ENCODE peak calls at places on chromosome 9, in ten cellular contexts. V, Q, N, K, M, F, B, G, J and W are unnamed samples.

GRCh38 chr9:127393680-127394079 is 3.3 kb upstream of the SLC2A8 start:
- DNase-seq in V (no peak), Q (no peak), N (no peak), K (no peak), M (no peak), F (no peak), B (no peak), G (no peak), J (no peak), W (no peak)

GRCh38 chr9:81083062-81083461 is 606.3 kb downstream of the TLE1 start:
- DNase-seq in V (no peak), Q (no peak), N (no peak), K (no peak), M (no peak), F (no peak), B (no peak), G (no peak), J (peak; percentile 72), W (no peak)

GRCh38 chr9:106737516-106737915 is 125.5 kb upstream of the ZNF462 start:
- DNase-seq in V (no peak), Q (no peak), N (no peak), K (no peak), M (no peak), F (no peak), B (no peak), G (no peak), J (no peak), W (no peak)

GRCh38 chr9:69317894-69318293 is 7.1 kb upstream of the ENTREP1 start:
- DNase-seq in V (no peak), Q (no peak), N (no peak), K (no peak), M (no peak), F (no peak), B (no peak), G (no peak), J (no peak), W (no peak)

GRCh38 chr9:38371495-38371894 is 21.0 kb upstream of the ALDH1B1 start:
- DNase-seq in V (peak; percentile 64), Q (no peak), N (peak; percentile 21), K (no peak), M (no peak), F (no peak), B (peak; percentile 33), G (no peak), J (peak; percentile 61), W (no peak)

GRCh38 chr9:91894023-91894422 is 56.0 kb downstream of the ROR2 start:
- DNase-seq in V (no peak), Q (no peak), N (no peak), K (no peak), M (no peak), F (no peak), B (no peak), G (no peak), J (no peak), W (no peak)

GRCh38 chr9:2016411-2017208 is 1.5 kb downstream of the SMARCA2 start:
- DNase-seq in V (peak; percentile 82), Q (peak; percentile 77), N (peak; percentile 73), K (peak; percentile 88), M (peak; percentile 89), F (peak; percentile 87), B (peak; percentile 18), G (peak; percentile 76), J (peak; percentile 87), W (peak; percentile 83)

GRCh38 chr9:69818946-69819345 is 1.7 kb upstream of the CFAP95 start:
- DNase-seq in V (no peak), Q (no peak), N (no peak), K (no peak), M (no peak), F (no peak), B (no peak), G (no peak), J (no peak), W (no peak)

GRCh38 chr9:109859447-109859846 is 79.4 kb downstream of the PALM2AKAP2 start:
- DNase-seq in V (no peak), Q (no peak), N (no peak), K (no peak), M (no peak), F (no peak), B (no peak), G (no peak), J (no peak), W (no peak)

GRCh38 chr9:109861499-109861898 is 81.5 kb downstream of the PALM2AKAP2 start:
- DNase-seq in V (no peak), Q (no peak), N (no peak), K (no peak), M (no peak), F (no peak), B (no peak), G (no peak), J (no peak), W (no peak)

GRCh38 chr9:109855540-109855939 is 75.5 kb downstream of the PALM2AKAP2 start:
- DNase-seq in V (no peak), Q (no peak), N (no peak), K (no peak), M (no peak), F (no peak), B (no peak), G (no peak), J (no peak), W (no peak)

GRCh38 chr9:109856785-109857184 is 76.8 kb downstream of the PALM2AKAP2 start:
- DNase-seq in V (no peak), Q (peak; percentile 59), N (no peak), K (no peak), M (no peak), F (no peak), B (peak; percentile 8), G (no peak), J (peak; percentile 55), W (peak; percentile 84)

GRCh38 chr9:109857337-109857736 is 77.3 kb downstream of the PALM2AKAP2 start:
- DNase-seq in V (no peak), Q (no peak), N (no peak), K (no peak), M (no peak), F (no peak), B (no peak), G (no peak), J (no peak), W (no peak)
- H3K4me1 ChIP-seq in V (no peaks in the 10 kb centered on the region), Q (peaks cover 6% of the 10 kb centered on the region), N (no peaks in the 10 kb centered on the region), K (no peaks in the 10 kb centered on the region), M (no peaks in the 10 kb centered on the region), F (no peaks in the 10 kb centered on the region), B (no peaks in the 10 kb centered on the region), G (no peaks in the 10 kb centered on the region), J (no peaks in the 10 kb centered on the region), W (peaks cover 85% of the 10 kb centered on the region)

GRCh38 chr9:114382951-114383865 is 4.6 kb downstream of the AKNA start:
- DNase-seq in V (no peak), Q (no peak), N (no peak), K (no peak), M (no peak), F (no peak), B (no peak), G (no peak), J (peak; percentile 80), W (no peak)
- TF ChIP-seq CTCF in V (no peak), Q (no peak), N (no peak), K (no peak), M (no peak), F (no peak), B (no peak), G (peak; percentile 18), J (peak; percentile 45), W (peak; percentile 11)

DNA sequence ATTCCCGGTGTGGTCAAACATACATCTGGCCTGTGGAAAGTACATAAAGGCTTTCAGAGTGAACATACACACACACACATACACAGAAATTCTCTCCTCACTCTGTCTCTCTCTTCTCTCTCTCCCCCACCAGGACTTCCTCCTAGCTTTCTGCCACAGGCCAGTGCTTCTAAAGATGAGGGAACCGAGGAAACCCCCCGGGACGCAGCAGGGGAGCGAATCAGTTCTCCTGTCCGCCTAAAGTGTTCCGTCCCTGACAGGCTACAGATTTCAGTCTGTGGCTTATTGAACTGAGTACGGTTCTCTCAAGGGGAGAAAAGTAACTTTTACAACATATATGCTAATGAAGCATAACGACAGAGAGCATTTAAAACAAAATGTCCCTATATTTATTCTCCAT is 75.8 kb downstream of the MED27 start:
- DNase-seq in V (no peak), Q (no peak), N (no peak), K (no peak), M (no peak), F (no peak), B (peak; percentile 56), G (no peak), J (no peak), W (no peak)
- H3K4me3 ChIP-seq in V (no peak overlapping the region), Q (no peak overlapping the region), N (no peak overlapping the region), K (no peak overlapping the region), M (no peak overlapping the region), F (no peak overlapping the region), B (no peak overlapping the region), G (no peak overlapping the region), J (no peak overlapping the region), W (no peak overlapping the region)

GRCh38 chr9:18480649-18481048 is 6.7 kb downstream of the ADAMTSL1 start:
- DNase-seq in V (no peak), Q (no peak), N (no peak), K (no peak), M (no peak), F (no peak), B (no peak), G (no peak), J (no peak), W (no peak)

GRCh38 chr9:18477121-18477705 is 3.3 kb downstream of the ADAMTSL1 start:
- DNase-seq in V (no peak), Q (no peak), N (no peak), K (no peak), M (no peak), F (no peak), B (no peak), G (no peak), J (no peak), W (no peak)

GRCh38 chr9:18477719-18478118 is 3.8 kb downstream of the ADAMTSL1 start:
- DNase-seq in V (no peak), Q (no peak), N (no peak), K (no peak), M (no peak), F (no peak), B (no peak), G (no peak), J (no peak), W (no peak)

GRCh38 chr9:18479405-18479804 is 5.5 kb downstream of the ADAMTSL1 start:
- DNase-seq in V (no peak), Q (no peak), N (no peak), K (no peak), M (no peak), F (no peak), B (no peak), G (no peak), J (no peak), W (no peak)

DNA sequence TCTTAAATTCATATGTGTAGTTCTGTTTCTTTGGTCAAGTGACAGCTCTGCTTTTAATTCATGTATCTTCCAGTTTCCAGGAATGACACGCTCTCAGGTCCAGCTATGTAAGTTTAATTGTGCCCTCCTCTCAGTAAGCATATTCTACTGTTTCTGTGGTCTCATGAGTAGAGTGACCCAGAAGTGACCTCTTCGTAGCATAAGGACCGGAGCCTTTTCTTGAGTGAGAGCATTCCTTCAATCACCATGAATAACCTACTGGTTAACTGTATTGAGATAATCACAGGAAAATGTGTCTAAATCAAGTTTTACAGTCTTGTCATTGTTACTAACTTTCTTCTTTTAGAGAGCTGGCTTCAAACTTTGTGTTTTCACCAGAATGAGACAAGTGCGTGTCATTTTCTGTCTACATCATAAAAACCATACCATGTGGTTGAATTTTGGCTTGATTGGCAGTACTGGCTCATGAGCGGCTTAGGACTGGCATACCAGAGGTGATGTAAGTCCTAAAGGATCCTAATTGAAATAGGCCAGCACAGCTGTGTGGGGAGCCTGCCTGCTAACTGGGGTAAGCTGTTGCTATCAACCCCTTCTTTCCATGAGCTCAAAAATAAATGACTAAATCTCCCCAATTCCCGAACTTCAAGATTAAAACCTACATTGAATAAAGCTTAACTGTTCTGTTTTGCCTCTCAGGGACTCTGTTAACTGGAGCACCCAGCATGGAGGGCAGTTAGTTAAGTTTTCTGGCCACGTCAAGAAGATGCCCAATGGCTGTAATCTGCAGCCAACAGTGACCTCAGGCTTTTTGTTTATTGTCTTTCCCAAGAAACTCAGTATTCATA is 4.8 kb downstream of the ADAMTSL1 start:
- DNase-seq in V (no peak), Q (no peak), N (no peak), K (no peak), M (no peak), F (no peak), B (no peak), G (no peak), J (no peak), W (no peak)
- H3K4me1 ChIP-seq in V (no peaks in the 10 kb centered on the region), Q (no peaks in the 10 kb centered on the region), N (no peaks in the 10 kb centered on the region), K (no peaks in the 10 kb centered on the region), M (no peaks in the 10 kb centered on the region), F (no peaks in the 10 kb centered on the region), B (no peaks in the 10 kb centered on the region), G (no peaks in the 10 kb centered on the region), J (no peaks in the 10 kb centered on the region), W (peaks cover 10% of the 10 kb centered on the region)